ENCODE peak calls at places on chromosomes 7 and 10, in seven cellular contexts. Z is PC-3, D is GM23248, U is HCT116, G is SK-N-SH, H is PC-9, O is GM23338. C is an unnamed sample.

GRCh38 chr7:129188892-129189660 is 643 bp downstream of the SMO start:
- DNase-seq in D (peak; percentile 68), O (peak; percentile 53), G (peak; percentile 89), Z (no peak), H (no peak), U (no peak), C (no peak)

GRCh38 chr7:139034855-139035587 is 821 bp downstream of the ZC3HAV1L start:
- DNase-seq in O (peak; percentile 61), H (no peak), D (peak; percentile 69), G (peak; percentile 85), U (no peak), Z (peak; percentile 16), C (no peak)

GRCh38 chr10:124619195-124619594 is 125.0 kb downstream of the FAM53B start:
- DNase-seq in H (no peak), D (no peak), Z (no peak), G (no peak), U (no peak), O (no peak), C (no peak)

GRCh38 chr7:40186586-40186985 is 51.8 kb downstream of the SUGCT start:
- DNase-seq in U (no peak), D (no peak), G (no peak), H (no peak), O (peak; percentile 37), Z (no peak), C (no peak)

GRCh38 chr7:561631-562393 is 42.2 kb upstream of the PDGFA start:
- DNase-seq in Z (no peak), U (no peak), D (no peak), H (no peak), O (no peak), G (no peak), C (no peak)

GRCh38 chr10:15321431-15322321 is 49.4 kb downstream of the FAM171A1 start:
- DNase-seq in H (no peak), O (no peak), Z (no peak), G (peak; percentile 45), D (peak; percentile 64), U (no peak), C (no peak)

GRCh38 chr10:121478590-121478989 is 119.7 kb downstream of the FGFR2 start:
- DNase-seq in G (peak; percentile 54), Z (no peak), H (no peak), D (no peak), O (no peak), U (no peak), C (no peak)

GRCh38 chr7:98079891-98080653 is 26.6 kb upstream of the LMTK2 start:
- DNase-seq in U (no peak), Z (no peak), D (no peak), G (no peak), H (no peak), O (no peak), C (no peak)

GRCh38 chr7:81155654-81156373 is 237.0 kb upstream of the SEMA3C start:
- DNase-seq in D (peak; percentile 8), O (peak; percentile 32), H (no peak), G (no peak), U (peak; percentile 50), Z (peak; percentile 65), C (no peak)

GRCh38 chr10:72733989-72734388 is 42.0 kb downstream of the MCU start:
- DNase-seq in G (no peak), U (no peak), D (no peak), H (no peak), O (no peak), Z (no peak), C (no peak)

GRCh38 chr7:142153400-142153799 is 41.9 kb downstream of the MGAM2 start:
- DNase-seq in U (no peak), D (peak; percentile 38), G (peak; percentile 16), H (no peak), O (no peak), Z (peak; percentile 44), C (peak; percentile 95)

GRCh38 chr10:2980116-2980515 is 87.2 kb upstream of the PFKP start:
- DNase-seq in H (no peak), Z (no peak), D (peak; percentile 26), U (no peak), G (no peak), O (no peak), C (no peak)

GRCh38 chr7:127571741-127572505 is 13.5 kb downstream of the GCC1 start:
- DNase-seq in Z (no peak), U (no peak), G (no peak), H (no peak), D (no peak), O (no peak), C (no peak)

GRCh38 chr7:35707422-35707821 is 12.5 kb upstream of the HERPUD2 start:
- DNase-seq in O (peak; percentile 69), G (no peak), D (peak; percentile 54), Z (peak; percentile 69), U (no peak), H (peak; percentile 85), C (no peak)

GRCh38 chr10:91389636-91390512 is 20.3 kb upstream of the HECTD2 start:
- DNase-seq in G (peak; percentile 31), H (no peak), D (peak; percentile 81), Z (peak; percentile 71), U (peak; percentile 37), O (peak; percentile 85), C (peak; percentile 86)

GRCh38 chr10:45454262-45454661 is 80.2 kb downstream of the ALOX5 start:
- DNase-seq in D (no peak), G (no peak), U (no peak), O (no peak), Z (no peak), H (no peak), C (no peak)

GRCh38 chr10:132516771-132517725 is 20.5 kb upstream of the INPP5A start:
- DNase-seq in U (no peak), H (peak; percentile 79), Z (peak; percentile 75), D (peak; percentile 98), G (peak; percentile 85), O (peak; percentile 94), C (no peak)

GRCh38 chr10:78280604-78281003 is 246.9 kb downstream of the RPS24 start:
- DNase-seq in U (no peak), Z (no peak), D (no peak), O (no peak), G (no peak), H (no peak), C (no peak)

GRCh38 chr10:43623351-43623750 is 17.1 kb downstream of the ZNF485 start:
- DNase-seq in D (peak; percentile 26), G (peak; percentile 16), Z (no peak), U (no peak), O (peak; percentile 24), H (no peak), C (peak; percentile 45)

GRCh38 chr10:88994034-88994433 is 3.4 kb downstream of the FAS start:
- DNase-seq in G (no peak), Z (no peak), D (peak; percentile 77), O (no peak), H (no peak), U (no peak), C (no peak)

GRCh38 chr7:47470567-47471357 is 111.1 kb downstream of the TNS3 start:
- DNase-seq in U (no peak), O (peak; percentile 83), G (no peak), Z (no peak), D (peak; percentile 13), H (no peak), C (no peak)

GRCh38 chr10:111107846-111108245 is 31.0 kb downstream of the ADRA2A start:
- DNase-seq in G (no peak), D (no peak), H (no peak), O (no peak), U (no peak), Z (no peak), C (no peak)

GRCh38 chr10:6669269-6669859 is 89.3 kb upstream of the PRKCQ start:
- DNase-seq in O (peak; percentile 77), H (no peak), G (peak; percentile 28), D (peak; percentile 68), U (peak; percentile 44), Z (peak; percentile 40), C (peak; percentile 50)

DNA sequence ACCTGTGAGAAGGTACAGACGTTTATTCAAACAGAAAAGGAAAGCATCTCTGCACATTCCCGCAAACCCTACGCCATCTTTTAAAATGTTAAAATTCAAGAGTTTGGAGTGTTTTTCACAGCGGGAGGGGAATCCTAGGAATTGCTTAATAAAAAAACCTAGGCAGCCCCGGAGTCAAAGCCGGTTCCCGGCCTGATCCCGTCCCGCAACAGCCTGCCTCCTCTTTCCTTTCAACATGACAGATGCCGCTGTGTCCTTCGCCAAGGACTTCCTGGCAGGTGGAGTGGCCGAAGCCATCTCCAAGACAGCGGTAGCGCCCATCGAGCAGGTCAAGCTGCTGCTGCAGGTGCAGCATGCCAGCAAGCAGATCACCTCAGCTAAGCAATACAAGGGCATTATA is 123.0 kb upstream of the VSTM2A start:
- DNase-seq in H (no peak), Z (no peak), D (no peak), U (no peak), G (no peak), O (peak; percentile 69), C (no peak)
- H3K9me2 ChIP-seq in H (no peaks in the 10 kb centered on the region), Z (no peaks in the 10 kb centered on the region), D (no peaks in the 10 kb centered on the region), U (no peaks in the 10 kb centered on the region), G (peaks cover 6% of the 10 kb centered on the region), O (peaks cover 13% of the 10 kb centered on the region), C (no peaks in the 10 kb centered on the region)

GRCh38 chr10:75475470-75476182 is 44.2 kb downstream of the LRMDA start:
- DNase-seq in D (peak; percentile 27), O (peak; percentile 21), G (no peak), H (no peak), U (no peak), Z (no peak), C (no peak)

GRCh38 chr10:75476569-75476968 is 45.1 kb downstream of the LRMDA start:
- DNase-seq in D (no peak), G (no peak), Z (no peak), U (no peak), O (no peak), H (no peak), C (no peak)

GRCh38 chr10:75476985-75477384 is 45.6 kb downstream of the LRMDA start:
- DNase-seq in O (no peak), D (no peak), U (no peak), G (no peak), H (no peak), Z (no peak), C (no peak)

GRCh38 chr10:75480374-75480773 is 49.0 kb downstream of the LRMDA start:
- DNase-seq in Z (no peak), H (no peak), D (no peak), G (no peak), U (no peak), O (no peak), C (no peak)

DNA sequence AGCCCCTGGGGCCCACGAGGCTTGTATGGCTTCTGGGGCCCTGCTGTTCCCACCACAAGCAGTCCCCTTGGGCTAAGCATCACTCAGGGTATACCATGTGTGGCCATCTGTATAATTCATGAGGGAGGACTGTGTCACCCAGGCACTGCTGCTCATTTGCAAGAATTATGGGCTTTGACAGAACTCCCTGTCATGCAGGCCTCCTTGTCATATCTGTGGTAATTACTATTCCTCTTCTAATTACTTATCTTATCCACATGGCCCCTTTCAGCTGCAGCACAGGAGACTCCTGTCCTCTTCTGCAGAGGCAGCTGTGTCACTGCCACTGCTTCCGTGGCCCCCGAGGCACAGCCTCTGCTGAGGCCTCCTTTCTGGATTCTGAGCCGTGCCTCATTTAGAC is 46.3 kb downstream of the LRMDA start:
- DNase-seq in O (no peak), D (no peak), G (peak; percentile 76), H (no peak), U (no peak), Z (no peak), C (no peak)
- H3K27ac ChIP-seq in O (no peak overlapping the region), D (no peak overlapping the region), G (no peak overlapping the region), H (no peak overlapping the region), U (no peak overlapping the region), Z (no peak overlapping the region), C (no peak overlapping the region)

GRCh38 chr10:20892796-20893195 is 4.3 kb downstream of the NEBL start:
- DNase-seq in U (no peak), Z (no peak), H (no peak), O (no peak), G (no peak), D (no peak), C (no peak)
- H3K9me2 ChIP-seq in U (no peaks in the 10 kb centered on the region), Z (no peaks in the 10 kb centered on the region), H (no peaks in the 10 kb centered on the region), O (no peaks in the 10 kb centered on the region), G (no peaks in the 10 kb centered on the region), D (no peaks in the 10 kb centered on the region), C (no peaks in the 10 kb centered on the region)

GRCh38 chr7:151665363-151665762 is 145.7 kb upstream of the RHEB start:
- DNase-seq in Z (no peak), G (no peak), D (peak; percentile 76), U (no peak), O (no peak), H (no peak), C (no peak)
- H3K27ac ChIP-seq in Z (no peak overlapping the region), G (peak overlapping the region; percentile 26), D (no peak overlapping the region), U (no peak overlapping the region), O (no peak overlapping the region), H (no peak overlapping the region), C (no peak overlapping the region)

C was measured in MM.1S.